ENCODE peak calls at places on chromosome 18, in seven cellular contexts. V is dorsolateral prefrontal cortex, F is PC-9, J is lower lobe of right lung, E is A673, Q is thoracic aorta, C is neural progenitor cell. H is an unnamed sample.

GRCh38 chr18:68024716-68025115 is 508.2 kb upstream of the DSEL start:
- DNase-seq in J (no peak), F (no peak), Q (no peak), V (no peak), C (no peak), E (no peak), H (no peak)

GRCh38 chr18:10010611-10011015 is 96.8 kb downstream of the VAPA start:
- DNase-seq in F (no peak), Q (peak; percentile 45), C (no peak), V (peak; percentile 75), E (no peak), J (no peak), H (no peak)

GRCh38 chr18:51066273-51066672 is 36.3 kb downstream of the SMAD4 start:
- DNase-seq in V (no peak), F (no peak), E (no peak), Q (no peak), C (no peak), J (no peak), H (no peak)

GRCh38 chr18:25144835-25145234 is 207.1 kb downstream of the ZNF521 start:
- DNase-seq in C (no peak), F (no peak), J (no peak), Q (no peak), E (no peak), V (no peak), H (no peak)

GRCh38 chr18:79769698-79770500 is 27.8 kb upstream of the KCNG2 start:
- DNase-seq in F (no peak), V (no peak), Q (no peak), C (no peak), E (no peak), J (no peak), H (no peak)

GRCh38 chr18:42052137-42052708 is 97.2 kb downstream of the PIK3C3 start:
- DNase-seq in J (no peak), Q (no peak), C (peak; percentile 1), F (no peak), V (no peak), E (peak; percentile 28), H (no peak)

GRCh38 chr18:10047237-10047636 is 133.4 kb downstream of the VAPA start:
- DNase-seq in F (no peak), J (no peak), Q (no peak), E (no peak), C (no peak), V (no peak), H (no peak)

GRCh38 chr18:51107594-51108305 is 77.7 kb downstream of the SMAD4 start:
- DNase-seq in C (no peak), V (no peak), E (no peak), Q (no peak), F (no peak), J (no peak), H (no peak)

GRCh38 chr18:45871655-45872054 is 46.2 kb downstream of the SIGLEC15 start:
- DNase-seq in F (peak; percentile 84), V (no peak), C (no peak), J (no peak), Q (no peak), E (no peak), H (no peak)

GRCh38 chr18:48803518-48803917 is 147.2 kb downstream of the SMAD7 start:
- DNase-seq in V (peak; percentile 11), F (no peak), C (no peak), J (peak; percentile 11), Q (no peak), E (no peak), H (no peak)

GRCh38 chr18:48801728-48802542 is 148.8 kb downstream of the SMAD7 start:
- DNase-seq in F (no peak), J (peak; percentile 12), V (peak; percentile 21), E (no peak), Q (no peak), C (no peak), H (no peak)

GRCh38 chr18:48803951-48804855 is 146.6 kb downstream of the SMAD7 start:
- DNase-seq in C (no peak), F (no peak), J (peak; percentile 30), Q (no peak), V (peak; percentile 9), E (no peak), H (no peak)

GRCh38 chr18:48800877-48801727 is 149.7 kb downstream of the SMAD7 start:
- DNase-seq in V (peak; percentile 18), Q (no peak), E (no peak), F (no peak), J (peak; percentile 20), C (no peak), H (no peak)

DNA sequence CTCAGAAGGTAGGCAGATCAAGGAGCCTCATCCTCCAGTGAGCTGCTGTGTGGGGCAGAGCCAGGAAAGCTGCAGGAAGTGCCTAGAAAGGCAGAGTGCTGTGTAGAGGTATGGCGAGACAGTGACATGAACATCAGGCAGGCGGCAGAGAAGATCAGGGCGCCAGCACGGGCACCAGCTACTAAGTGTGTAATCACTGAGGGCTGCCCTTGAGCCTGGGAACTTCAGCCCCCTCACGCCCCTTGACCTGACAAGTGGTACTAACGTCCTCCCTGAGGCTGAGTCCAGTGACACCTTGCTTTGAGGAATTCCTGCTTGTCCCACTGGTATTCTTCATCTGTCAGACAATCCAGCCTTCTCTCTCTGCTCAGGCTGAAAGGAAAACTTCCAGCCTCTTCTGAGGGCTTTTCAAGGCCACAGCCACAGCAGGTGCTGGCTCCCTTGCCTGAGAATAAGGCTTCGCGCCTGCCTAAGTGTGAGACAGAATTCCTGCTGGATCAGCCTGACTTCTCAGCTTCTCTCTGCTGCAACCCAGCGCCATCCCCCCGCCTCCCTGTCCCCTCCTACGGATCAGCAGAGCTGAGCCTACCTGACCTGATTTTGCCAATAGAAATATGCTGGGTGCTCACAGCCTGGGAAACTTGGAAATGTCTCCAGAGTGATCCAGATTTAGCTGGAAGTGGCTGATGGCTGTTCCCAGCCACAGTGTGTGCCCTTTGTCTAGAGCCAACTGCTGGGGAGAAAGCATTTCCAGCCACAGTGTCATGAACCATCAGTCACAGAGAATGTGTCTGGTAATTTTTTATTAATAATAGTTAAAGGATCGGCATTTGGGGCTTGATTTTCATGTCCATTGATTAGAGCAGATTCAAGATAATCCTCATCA is 148.0 kb downstream of the SMAD7 start:
- DNase-seq in C (peak; percentile 30), J (peak; percentile 32), F (no peak), Q (no peak), V (peak; percentile 59), E (no peak), H (no peak)
- H3K27ac ChIP-seq in C (no peak overlapping the region), J (no peak overlapping the region), F (no peak overlapping the region), Q (peak overlapping the region; percentile 81), V (peak overlapping the region; percentile 69), E (no peak overlapping the region), H (no peak overlapping the region)

GRCh38 chr18:57441395-57441794 is 6.2 kb downstream of the ONECUT2 start:
- DNase-seq in F (no peak), E (no peak), Q (no peak), C (peak; percentile 71), V (no peak), J (no peak), H (no peak)

GRCh38 chr18:57439985-57440330 is 4.8 kb downstream of the ONECUT2 start:
- DNase-seq in V (no peak), Q (no peak), J (no peak), E (no peak), F (no peak), C (peak; percentile 40), H (no peak)

GRCh38 chr18:57439617-57439975 is 4.4 kb downstream of the ONECUT2 start:
- DNase-seq in C (peak; percentile 84), F (no peak), J (no peak), E (no peak), V (no peak), Q (no peak), H (no peak)

GRCh38 chr18:57438669-57439616 is 3.8 kb downstream of the ONECUT2 start:
- DNase-seq in F (no peak), J (no peak), E (no peak), V (no peak), C (peak; percentile 46), Q (no peak), H (no peak)

DNA sequence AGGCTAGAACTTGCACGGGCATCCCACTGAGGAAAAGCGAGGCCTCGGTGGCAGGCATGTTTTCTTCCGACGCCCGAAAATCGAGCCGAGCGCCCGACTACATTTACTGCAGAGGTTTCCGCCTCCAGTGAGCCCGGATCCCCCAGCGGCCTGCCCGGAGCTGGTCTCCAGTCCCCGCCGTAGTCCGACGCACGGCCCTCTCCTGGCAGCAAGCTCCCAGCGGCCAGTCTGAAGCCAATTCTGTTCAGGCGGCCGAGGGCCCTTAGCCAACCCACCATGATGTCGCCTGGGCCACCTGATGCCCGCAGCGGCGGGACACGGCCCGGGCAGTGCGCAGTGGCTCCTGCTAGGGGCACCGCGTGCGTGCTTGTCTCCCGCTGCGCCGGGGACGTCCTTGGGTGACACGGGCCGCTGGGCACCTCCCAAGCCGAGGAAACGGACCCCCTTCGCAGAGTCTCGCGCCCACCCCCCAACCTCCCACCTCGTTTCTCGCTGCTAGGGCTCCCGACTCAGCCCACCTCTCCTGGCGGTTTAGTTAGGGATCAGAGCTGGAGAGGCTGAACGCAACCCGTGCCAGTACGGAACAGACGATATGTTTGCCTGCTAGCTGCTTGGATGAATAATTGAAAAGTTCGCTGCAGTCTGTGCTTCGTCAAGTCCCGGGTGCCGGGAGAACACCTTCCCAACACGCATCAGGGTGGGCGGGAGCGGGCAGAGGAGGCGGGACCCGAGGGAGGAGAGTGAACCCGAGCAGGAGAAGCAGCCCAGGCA is 5.3 kb downstream of the ONECUT2 start:
- DNase-seq in Q (no peak), J (no peak), C (peak; percentile 68), F (no peak), V (no peak), E (no peak), H (no peak)
- H3K27me3 ChIP-seq in Q (peaks cover 41% of the 10 kb centered on the region), J (peaks cover 91% of the 10 kb centered on the region), C (peaks cover 100% of the 10 kb centered on the region), F (no peaks in the 10 kb centered on the region), V (peaks cover 84% of the 10 kb centered on the region), E (peaks cover 97% of the 10 kb centered on the region), H (peaks cover 69% of the 10 kb centered on the region)

DNA sequence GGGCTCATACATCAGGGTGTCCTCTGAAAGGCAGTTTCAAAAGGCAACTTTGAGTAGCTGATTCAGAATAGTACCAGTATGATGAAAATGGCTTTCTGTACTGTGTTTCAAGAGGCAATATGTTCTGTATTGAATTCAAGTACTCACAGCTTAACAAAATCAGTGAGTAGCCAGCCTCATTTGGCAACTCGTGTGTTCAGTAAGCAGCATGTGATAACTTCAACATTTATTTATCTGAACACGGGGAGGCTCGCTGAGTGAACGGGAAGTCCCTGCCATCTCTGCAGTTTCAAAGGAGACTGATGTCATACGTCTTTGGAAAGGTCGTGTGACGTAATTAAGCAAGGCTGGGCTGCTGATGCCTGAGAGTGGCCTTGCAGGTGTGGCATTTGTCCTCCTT is 63.0 kb downstream of the SMIM21 start:
- DNase-seq in Q (no peak), J (no peak), V (no peak), F (no peak), C (no peak), E (no peak), H (no peak)
- H3K4me3 ChIP-seq in Q (no peak overlapping the region), J (no peak overlapping the region), V (no peak overlapping the region), F (no peak overlapping the region), C (no peak overlapping the region), E (no peak overlapping the region), H (no peak overlapping the region)

GRCh38 chr18:13137939-13138821 is 80.4 kb upstream of the LDLRAD4 start:
- DNase-seq in E (no peak), J (peak; percentile 80), Q (no peak), V (no peak), F (peak; percentile 57), C (no peak), H (peak; percentile 75)
- H3K27ac ChIP-seq in E (no peak overlapping the region), J (peak overlapping the region; percentile 83), Q (no peak overlapping the region), V (no peak overlapping the region), F (no peak overlapping the region), C (no peak overlapping the region), H (peak overlapping the region; percentile 75)